ENCODE peak calls at places on chromosome 14, in five cellular contexts. N is heart right ventricle, H is breast epithelium, J is tibial artery, P is SK-N-SH. G is an unnamed sample. For H3K4me1, the result is how much of the 10 kb centered on the place peaks cover.

GRCh38 chr14:103629503-103630121 is 601 bp downstream of the KLC1 start:
- DNase-seq in J (peak), P (peak), H (peak), N (peak), G (peak)

GRCh38 chr14:90193925-90194324 is 62.4 kb upstream of the PSMC1 start:
- DNase-seq in P (peak), H (no peak), N (no peak), J (no peak), G (no peak)

GRCh38 chr14:70755655-70756054 is 53.7 kb downstream of the MAP3K9 start:
- DNase-seq in N (no peak), J (no peak), H (no peak), P (no peak), G (no peak)

GRCh38 chr14:77077040-77077439 is 21.0 kb upstream of the CIPC start:
- DNase-seq in N (peak), H (no peak), P (no peak), J (no peak), G (no peak)

GRCh38 chr14:22469541-22470303 is 119.3 kb downstream of the DAD1 start:
- DNase-seq in J (no peak), P (no peak), N (no peak), H (no peak), G (no peak)

GRCh38 chr14:69259176-69259530 is 805 bp upstream of the GALNT16 start:
- DNase-seq in J (no peak), H (no peak), N (no peak), P (no peak), G (no peak)

GRCh38 chr14:36517242-36518030 is 2.6 kb downstream of the NKX2-1 start:
- DNase-seq in J (no peak), H (no peak), P (peak), N (no peak), G (no peak)

GRCh38 chr14:35786856-35787255 is 22.2 kb downstream of the RALGAPA1 start:
- DNase-seq in H (no peak), P (no peak), J (no peak), N (no peak), G (no peak)

GRCh38 chr14:75793806-75794205 is 132.8 kb downstream of the TTLL5 start:
- DNase-seq in N (no peak), J (no peak), H (no peak), P (no peak), G (no peak)

GRCh38 chr14:92903359-92903758 is 19.6 kb upstream of the CHGA start:
- DNase-seq in N (no peak), P (no peak), H (no peak), J (no peak), G (no peak)

GRCh38 chr14:75553157-75553556 is 25.3 kb upstream of the FLVCR2 start:
- DNase-seq in H (no peak), N (no peak), P (no peak), J (no peak), G (no peak)

DNA sequence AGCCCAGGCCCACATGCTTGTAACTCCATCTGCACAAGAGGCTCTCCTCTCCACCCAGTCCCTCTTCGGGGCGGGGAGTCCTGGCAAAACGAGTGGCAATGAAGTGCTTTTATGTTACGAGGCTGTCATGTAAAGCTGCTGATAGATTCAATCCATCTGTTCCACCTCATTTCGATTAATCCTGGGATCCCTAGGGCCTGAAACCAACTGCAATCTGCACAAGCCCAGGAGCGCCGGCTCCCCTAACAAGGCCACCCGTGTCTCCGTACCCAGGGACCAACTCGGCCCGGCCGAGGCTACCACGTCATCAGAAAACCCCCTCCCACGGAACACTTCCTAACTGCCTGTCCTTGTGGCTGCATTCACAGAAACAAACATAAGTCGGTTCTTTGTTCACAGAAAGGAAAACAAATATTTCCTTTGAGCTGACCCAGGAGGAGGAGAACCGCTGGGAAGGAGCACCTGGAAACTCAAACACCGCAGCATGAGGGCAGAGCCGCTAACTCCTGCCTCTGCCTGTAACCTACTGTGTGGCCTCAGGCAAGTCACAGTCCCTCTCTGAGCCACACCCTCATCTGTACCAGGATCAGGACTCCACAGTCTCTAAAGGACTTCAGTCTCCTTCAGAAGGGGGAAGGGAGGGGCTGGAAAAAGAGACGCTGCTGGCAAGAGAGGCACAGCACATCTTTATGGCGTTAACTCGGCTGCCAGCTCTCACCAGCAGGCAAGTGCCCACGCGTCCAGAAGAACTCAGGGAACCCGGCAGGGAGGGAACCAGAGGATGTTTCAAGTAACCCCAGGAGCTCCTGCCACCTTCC is 47.8 kb downstream of the CCDC88C start:
- DNase-seq in J (no peak), H (peak), P (no peak), N (no peak), G (peak)
- H3K4me3 ChIP-seq in J (no peak), H (no peak), P (no peak), N (no peak), G (no peak)

DNA sequence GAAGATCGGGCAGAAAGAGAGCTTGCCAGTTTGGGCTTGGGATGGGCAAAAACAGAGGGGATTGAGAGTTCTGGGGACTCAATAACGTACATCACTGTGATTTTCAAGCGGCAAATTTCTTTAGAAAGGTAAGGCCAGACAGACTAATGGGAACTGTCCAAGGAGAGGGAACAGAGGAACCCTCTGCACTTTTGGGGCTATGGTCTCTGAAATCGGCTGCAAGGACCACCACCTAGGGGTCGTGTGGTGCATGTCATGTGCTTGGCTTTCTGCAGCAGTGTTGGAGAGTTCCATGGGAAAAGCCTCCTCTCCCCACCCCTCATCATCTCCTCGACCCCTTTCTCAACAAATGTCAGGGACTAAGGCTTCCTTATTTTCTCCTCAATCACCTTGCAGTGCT is 79.6 kb downstream of the PPM1A start:
- DNase-seq in N (no peak), P (peak), H (no peak), J (no peak), G (no peak)
- TF ChIP-seq CTCF in N (no peak), P (no peak), H (no peak), J (no peak), G (no peak)

GRCh38 chr14:20436363-20436755 is 393 bp upstream of the KLHL33 start:
- DNase-seq in H (no peak), P (no peak), N (no peak), J (peak), G (no peak)
- H3K4me1 ChIP-seq in H (under half), P (under half), N (under half), J (under half), G (under half)

DNA sequence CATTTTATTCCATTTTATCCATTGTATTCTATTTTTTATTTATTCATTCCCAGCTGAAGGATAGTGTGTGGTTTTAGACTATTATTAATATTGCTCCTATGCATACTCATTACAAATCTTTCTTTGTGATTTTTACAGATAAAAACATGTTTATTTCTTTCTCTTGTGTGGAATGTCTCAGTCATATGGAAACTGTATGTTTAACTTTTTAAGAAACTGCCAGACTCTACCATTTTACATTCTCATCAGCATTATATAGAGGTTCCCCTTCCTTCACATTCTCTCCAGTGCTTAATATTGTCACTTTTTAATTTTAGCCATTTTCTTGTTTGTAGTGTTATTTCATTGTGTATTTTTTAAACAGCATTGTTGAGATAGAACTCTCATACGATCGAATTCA is 26.7 kb downstream of the PALS1 start:
- DNase-seq in J (no peak), H (no peak), N (no peak), P (no peak), G (no peak)
- H3K4me3 ChIP-seq in J (no peak), H (no peak), N (peak), P (no peak), G (no peak)

DNA sequence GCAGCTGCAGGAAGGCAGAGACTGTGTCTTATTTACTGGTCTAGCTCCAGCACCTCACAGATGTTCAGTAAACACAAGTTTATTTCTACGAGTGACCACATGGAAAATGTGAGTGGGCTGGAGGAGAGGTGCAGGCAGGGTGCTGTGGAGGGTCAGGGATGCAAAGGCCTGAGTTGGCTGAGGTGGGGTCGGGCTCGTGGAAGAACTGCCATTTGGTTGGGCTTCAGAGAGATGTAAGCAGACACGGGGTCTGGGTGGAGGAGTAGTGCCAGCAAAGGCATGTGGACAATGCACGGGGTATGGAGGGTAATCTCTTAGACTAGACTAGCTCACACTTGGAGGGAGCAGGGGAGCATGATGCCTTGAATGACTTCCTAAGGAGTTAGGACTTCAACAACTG is 117.4 kb upstream of the RTL1 start:
- DNase-seq in N (no peak), J (no peak), P (no peak), H (peak), G (peak)
- TF ChIP-seq CTCF in N (no peak), J (no peak), P (no peak), H (no peak), G (no peak)

G was measured in lung.